ENCODE peak calls at places on chromosomes 7 and 10, in nine cellular contexts. M is bronchial epithelial cell, K is cardiac muscle cell, Q is neuronal stem cell, E is ovary, F is heart left ventricle, Z is thoracic aorta, C is HL-60, J is stomach. A is an unnamed sample.

GRCh38 chr7:108402865-108403264 is 53.4 kb downstream of the NRCAM start:
- DNase-seq in C (no peak), Z (no peak), M (no peak), Q (no peak), J (no peak), F (no peak), K (peak), E (no peak), A (peak)

GRCh38 chr10:64760371-64760770 is 1239.2 kb downstream of the REEP3 start:
- DNase-seq in F (no peak), M (peak), J (no peak), E (no peak), K (peak), C (peak), Z (no peak), Q (no peak), A (no peak)

GRCh38 chr10:124470544-124471449 is 9.2 kb downstream of the LHPP start:
- DNase-seq in Z (no peak), E (no peak), Q (no peak), J (no peak), K (no peak), M (no peak), C (no peak), F (no peak), A (no peak)

GRCh38 chr7:98872328-98872924 is 2.6 kb upstream of the TMEM130 start:
- DNase-seq in M (no peak), Z (no peak), J (no peak), Q (no peak), K (no peak), E (no peak), F (no peak), C (no peak), A (no peak)

GRCh38 chr7:82839555-82839954 is 323.1 kb downstream of the PCLO start:
- DNase-seq in J (no peak), Z (no peak), C (no peak), Q (no peak), K (no peak), E (no peak), M (no peak), F (no peak), A (no peak)

GRCh38 chr10:79084012-79084971 is 15.5 kb downstream of the ZMIZ1 start:
- DNase-seq in C (peak), Z (peak), J (peak), K (peak), E (peak), M (peak), F (peak), Q (no peak), A (peak)

GRCh38 chr7:83469076-83469475 is 179.9 kb downstream of the SEMA3E start:
- DNase-seq in F (no peak), J (no peak), Q (no peak), C (no peak), K (no peak), M (peak), E (no peak), Z (no peak), A (peak)

GRCh38 chr10:132443998-132444876 is 47.2 kb downstream of the PWWP2B start:
- DNase-seq in K (peak), E (peak), F (no peak), M (no peak), Q (no peak), C (peak), Z (no peak), J (no peak), A (no peak)

GRCh38 chr7:85595639-85596268 is 408.9 kb upstream of the SEMA3D start:
- DNase-seq in K (peak), Z (no peak), F (no peak), Q (no peak), C (no peak), J (no peak), E (no peak), M (peak), A (peak)

GRCh38 chr7:45203947-45204445 is 46.4 kb downstream of the RAMP3 start:
- DNase-seq in J (no peak), Z (no peak), K (peak), Q (no peak), E (no peak), M (peak), C (no peak), F (no peak), A (peak)

GRCh38 chr7:90892213-90892612 is 296.1 kb downstream of the CDK14 start:
- DNase-seq in Z (no peak), C (no peak), F (no peak), E (no peak), J (no peak), K (peak), Q (no peak), M (peak), A (no peak)

GRCh38 chr7:105149827-105150226 is 135.8 kb downstream of the KMT2E start:
- DNase-seq in C (no peak), Z (no peak), E (no peak), M (peak), Q (no peak), J (no peak), K (peak), F (no peak), A (peak)

GRCh38 chr7:77269360-77270075 is 69.9 kb upstream of the FGL2 start:
- DNase-seq in K (peak), M (no peak), E (no peak), C (no peak), F (peak), J (no peak), Q (no peak), Z (no peak), A (no peak)

GRCh38 chr7:93626869-93627268 is 52.3 kb upstream of the CALCR start:
- DNase-seq in Z (no peak), E (no peak), J (no peak), M (no peak), K (no peak), C (no peak), Q (no peak), F (no peak), A (no peak)

GRCh38 chr10:48634198-48634983 is 29.5 kb upstream of the ARHGAP22 start:
- DNase-seq in C (peak), F (peak), K (peak), J (no peak), E (no peak), Q (no peak), Z (no peak), M (no peak), A (peak)

GRCh38 chr7:13077466-13077865 is 390.0 kb downstream of the ARL4A start:
- DNase-seq in Q (no peak), K (peak), M (peak), E (no peak), Z (no peak), J (no peak), F (no peak), C (no peak), A (no peak)

GRCh38 chr10:10209152-10209551 is 808.5 kb upstream of the CELF2 start:
- DNase-seq in C (no peak), K (peak), M (peak), F (peak), Q (no peak), E (peak), Z (no peak), J (no peak), A (peak)

GRCh38 chr10:118754132-118754555 is 626 bp downstream of the CACUL1 start:
- DNase-seq in K (peak), Q (peak), C (peak), F (peak), J (peak), M (peak), E (no peak), Z (no peak), A (peak)

GRCh38 chr7:26686448-26686981 is 177.9 kb downstream of the SKAP2 start:
- DNase-seq in Z (no peak), J (no peak), M (peak), E (peak), C (no peak), K (peak), Q (peak), F (no peak), A (peak)

GRCh38 chr10:60429084-60429849 is 39.6 kb upstream of the ANK3 start:
- DNase-seq in C (no peak), J (no peak), F (no peak), Q (no peak), M (no peak), Z (no peak), E (no peak), K (peak), A (peak)

GRCh38 chr10:51445587-51445986 is 253.8 kb downstream of the CSTF2T start:
- DNase-seq in M (no peak), J (no peak), F (no peak), Q (no peak), Z (no peak), K (no peak), E (no peak), C (no peak), A (no peak)

GRCh38 chr7:146875222-146875785 is 758.7 kb downstream of the CNTNAP2 start:
- DNase-seq in F (no peak), J (no peak), Z (no peak), C (no peak), M (no peak), E (no peak), K (no peak), Q (no peak), A (no peak)

GRCh38 chr10:60816624-60817023 is 38.3 kb downstream of the CDK1 start:
- DNase-seq in K (peak), Z (no peak), Q (peak), J (peak), F (no peak), E (no peak), C (peak), M (peak), A (peak)

GRCh38 chr10:63206997-63207952 is 74.1 kb downstream of the NRBF2 start:
- DNase-seq in K (peak), J (no peak), M (no peak), F (peak), C (no peak), Q (no peak), E (no peak), Z (no peak), A (peak)

GRCh38 chr7:132755538-132756481 is 179.5 kb upstream of the PLXNA4 start:
- DNase-seq in J (no peak), E (no peak), C (no peak), F (no peak), Z (no peak), M (no peak), K (no peak), Q (no peak), A (no peak)

GRCh38 chr10:88932539-88933256 is 19.9 kb downstream of the ACTA2 start:
- DNase-seq in Q (peak), E (peak), K (peak), C (no peak), M (peak), Z (no peak), F (peak), J (peak), A (peak)

GRCh38 chr10:89327803-89328441 is at the start of gene IFIT3:
- DNase-seq in C (peak), Q (no peak), K (peak), Z (no peak), J (peak), F (peak), M (peak), E (peak), A (peak)

GRCh38 chr7:28037220-28038010 is 143.2 kb downstream of the JAZF1 start:
- DNase-seq in J (no peak), C (peak), Z (no peak), K (peak), M (peak), Q (no peak), E (no peak), F (no peak), A (peak)

GRCh38 chr7:134320201-134320600 is 3.5 kb upstream of the SLC35B4 start:
- DNase-seq in C (no peak), K (no peak), F (no peak), Z (no peak), E (no peak), J (no peak), M (no peak), Q (no peak), A (no peak)

GRCh38 chr10:11180228-11180627 is 162.6 kb downstream of the CELF2 start:
- DNase-seq in K (no peak), Q (no peak), Z (no peak), J (peak), E (no peak), F (peak), C (peak), M (no peak), A (no peak)

GRCh38 chr10:21750424-21750823 is 216.4 kb downstream of the MLLT10 start:
- DNase-seq in K (no peak), Z (no peak), C (no peak), E (no peak), M (no peak), F (no peak), J (no peak), Q (no peak), A (no peak)

GRCh38 chr10:72334832-72335393 is 19.8 kb downstream of the DNAJB12 start:
- DNase-seq in E (peak), Q (no peak), F (peak), K (peak), M (peak), C (peak), Z (peak), J (peak), A (peak)

GRCh38 chr7:6228865-6229264 is 43.6 kb downstream of the CYTH3 start:
- DNase-seq in C (peak), F (no peak), E (no peak), Z (no peak), K (peak), M (no peak), J (no peak), Q (no peak), A (peak)

GRCh38 chr10:111745982-111746381 is 437.6 kb downstream of the GPAM start:
- DNase-seq in K (no peak), Z (no peak), J (no peak), E (no peak), M (no peak), C (no peak), Q (no peak), F (no peak), A (no peak)

GRCh38 chr10:111748184-111748583 is 435.4 kb downstream of the GPAM start:
- DNase-seq in Z (no peak), M (no peak), K (no peak), Q (no peak), C (no peak), E (no peak), J (no peak), F (no peak), A (no peak)
- H3K4me3 ChIP-seq in Z (no peak), M (no peak), K (no peak), Q (no peak), C (no peak), E (no peak), J (no peak), F (no peak), A (no peak)

GRCh38 chr7:127251458-127252379 is 1.0 kb downstream of the GRM8 start:
- DNase-seq in Q (peak), C (no peak), M (peak), J (no peak), F (no peak), Z (no peak), K (no peak), E (peak), A (no peak)
- H3K4me3 ChIP-seq in Q (peak), C (no peak), M (peak), J (peak), F (peak), Z (peak), K (peak), E (peak), A (peak)

GRCh38 chr7:974172-974571 is 1.2 kb downstream of the COX19 start:
- DNase-seq in E (no peak), C (no peak), F (no peak), K (peak), Q (no peak), M (peak), J (no peak), Z (no peak), A (no peak)

GRCh38 chr7:973312-973711 is 2.0 kb downstream of the COX19 start:
- DNase-seq in Z (no peak), C (no peak), M (no peak), K (no peak), F (no peak), Q (no peak), E (no peak), J (no peak), A (no peak)

GRCh38 chr7:970744-971143 is 4.6 kb downstream of the COX19 start:
- DNase-seq in C (no peak), M (no peak), Q (no peak), E (no peak), Z (no peak), F (no peak), K (no peak), J (no peak), A (no peak)

GRCh38 chr7:972670-973309 is 2.6 kb downstream of the COX19 start:
- DNase-seq in C (no peak), K (peak), F (no peak), E (no peak), Z (no peak), J (no peak), Q (no peak), M (no peak), A (peak)

GRCh38 chr7:972110-972509 is 3.2 kb downstream of the COX19 start:
- DNase-seq in Q (no peak), M (no peak), F (no peak), E (no peak), J (no peak), K (no peak), C (no peak), Z (no peak), A (no peak)
- H3K4me3 ChIP-seq in Q (no peak), M (no peak), F (no peak), E (no peak), J (no peak), K (no peak), C (no peak), Z (no peak), A (no peak)

GRCh38 chr7:130344248-130344866 is at the start of gene CPA5:
- DNase-seq in K (no peak), M (no peak), F (no peak), C (no peak), E (no peak), J (no peak), Q (no peak), Z (no peak), A (no peak)
- H3K4me3 ChIP-seq in K (no peak), M (no peak), F (no peak), C (no peak), E (no peak), J (no peak), Q (peak), Z (no peak), A (peak)

GRCh38 chr10:62047960-62048383 is 146.5 kb downstream of the ARID5B start:
- DNase-seq in Z (no peak), F (no peak), J (no peak), M (peak), C (no peak), Q (no peak), K (peak), E (no peak), A (no peak)

GRCh38 chr10:62048919-62049636 is 147.6 kb downstream of the ARID5B start:
- DNase-seq in C (no peak), M (peak), J (peak), F (peak), K (peak), Q (peak), Z (peak), E (peak), A (peak)

GRCh38 chr10:62049815-62050626 is 148.5 kb downstream of the ARID5B start:
- DNase-seq in M (peak), J (no peak), K (peak), E (no peak), Z (no peak), C (no peak), Q (no peak), F (no peak), A (peak)

GRCh38 chr10:62047240-62047897 is 145.9 kb downstream of the ARID5B start:
- DNase-seq in Q (no peak), C (no peak), E (no peak), M (no peak), J (no peak), F (no peak), K (no peak), Z (no peak), A (peak)

DNA sequence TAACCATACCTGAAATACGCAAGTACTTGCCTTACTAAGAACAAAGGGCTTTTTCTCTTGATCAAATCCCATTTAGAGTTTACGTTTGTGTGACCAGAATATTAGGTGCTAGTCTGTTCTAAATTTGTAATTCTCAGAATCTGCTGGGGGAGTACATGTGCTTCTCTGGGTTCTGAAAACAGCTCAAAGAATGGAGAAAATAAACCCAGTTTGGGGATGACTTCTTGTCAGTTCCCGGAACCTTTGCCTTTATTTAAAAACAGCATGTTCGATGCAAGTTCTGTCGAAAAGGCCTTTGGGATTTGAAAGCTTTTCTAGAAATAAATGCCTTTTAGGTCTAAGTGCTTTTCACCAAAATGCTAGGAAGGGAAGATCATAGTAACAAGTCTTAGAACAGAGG is 147.0 kb downstream of the ARID5B start:
- DNase-seq in M (no peak), K (no peak), Q (no peak), E (no peak), F (no peak), J (no peak), Z (no peak), C (no peak), A (no peak)
- H3K4me3 ChIP-seq in M (no peak), K (no peak), Q (no peak), E (peak), F (peak), J (no peak), Z (peak), C (no peak), A (peak)

DNA sequence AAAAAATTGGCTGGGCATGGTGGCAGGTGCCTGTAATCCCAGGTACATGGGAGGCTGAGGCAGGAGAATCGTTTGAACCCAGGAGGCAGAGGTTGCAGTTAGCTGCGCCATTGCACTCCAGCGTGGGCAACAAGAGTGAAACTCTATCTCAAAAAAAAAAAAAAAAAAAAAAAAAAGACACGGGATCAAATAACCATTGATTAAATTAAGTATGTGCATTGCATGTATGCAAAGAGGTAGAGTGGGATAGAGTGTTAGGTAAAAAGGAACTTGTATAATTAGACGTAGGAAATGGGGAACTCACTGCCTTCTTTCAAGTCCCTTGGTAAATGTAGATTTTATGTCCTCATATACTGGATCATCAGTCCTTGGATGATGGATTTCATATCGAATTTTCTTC is 13.1 kb downstream of the VCL start:
- DNase-seq in K (no peak), E (no peak), F (no peak), Z (no peak), Q (no peak), J (no peak), C (no peak), M (no peak), A (no peak)
- H3K4me3 ChIP-seq in K (no peak), E (no peak), F (no peak), Z (peak), Q (no peak), J (no peak), C (no peak), M (no peak), A (no peak)

GRCh38 chr7:74337926-74338325 is 48.7 kb downstream of the CLIP2 start:
- DNase-seq in F (no peak), C (no peak), E (no peak), M (no peak), J (no peak), K (no peak), Q (no peak), Z (no peak), A (no peak)

GRCh38 chr7:74334026-74334425 is 44.8 kb downstream of the CLIP2 start:
- DNase-seq in K (peak), F (no peak), J (no peak), E (no peak), C (no peak), M (peak), Z (no peak), Q (no peak), A (peak)

GRCh38 chr7:74329225-74329624 is 40.0 kb downstream of the CLIP2 start:
- DNase-seq in M (no peak), Q (no peak), E (no peak), J (no peak), F (no peak), K (no peak), C (no peak), Z (no peak), A (no peak)

GRCh38 chr7:74338366-74339108 is 49.3 kb downstream of the CLIP2 start:
- DNase-seq in E (no peak), M (no peak), J (no peak), K (no peak), Q (no peak), F (no peak), C (no peak), Z (no peak), A (no peak)

DNA sequence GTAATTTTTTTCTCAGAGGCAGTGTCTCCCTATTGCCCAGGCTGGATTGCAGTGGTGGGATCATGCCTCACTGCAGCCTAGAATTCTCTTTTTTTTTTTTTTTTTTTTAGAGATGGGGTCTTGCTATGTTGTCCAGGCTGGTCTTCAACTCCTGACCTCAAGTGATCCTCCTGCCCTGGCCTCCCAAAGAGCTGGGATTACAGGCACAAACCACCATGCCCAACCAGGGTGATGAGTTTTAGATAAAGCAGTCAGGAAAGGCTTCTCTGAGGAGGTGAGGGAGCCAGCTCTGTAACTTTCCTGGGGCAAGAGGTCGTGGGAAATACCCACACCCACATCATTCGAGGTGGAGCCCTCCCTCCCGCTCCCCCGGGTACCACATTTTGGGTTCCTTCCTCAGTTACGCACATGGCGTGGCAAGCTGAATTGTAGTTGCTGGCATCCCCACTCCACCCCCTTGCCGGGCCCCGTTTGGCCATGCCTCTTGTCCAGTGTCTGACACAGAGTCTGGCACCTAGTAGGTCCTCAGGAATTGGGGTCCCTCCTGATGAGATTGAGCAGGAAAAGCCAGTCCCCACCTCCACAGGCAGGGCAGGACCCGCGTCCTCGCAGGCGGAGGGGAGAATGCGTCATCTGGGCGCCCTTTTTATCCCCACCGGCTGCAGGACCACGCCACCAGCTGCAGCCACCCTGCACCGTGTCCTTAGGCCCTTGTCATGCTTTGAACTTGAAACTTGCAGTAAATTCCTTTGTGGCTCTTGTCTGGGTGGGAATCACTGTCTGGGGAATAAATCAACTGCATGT is 43.4 kb downstream of the CLIP2 start:
- DNase-seq in J (no peak), Q (no peak), K (no peak), Z (no peak), M (no peak), E (no peak), F (no peak), C (no peak), A (no peak)
- H3K4me3 ChIP-seq in J (no peak), Q (no peak), K (no peak), Z (no peak), M (no peak), E (no peak), F (no peak), C (no peak), A (no peak)